ENCODE peak calls at places on chromosomes 6 and 20, in ten cellular contexts. One of them, this sample, is unnamed.

GRCh38 chr6:136773473-136773796 is 18.8 kb downstream of the MAP3K5 start:
- DNase-seq in suprapubic skin: no peak
- DNase-seq in heart left ventricle: no peak
- DNase-seq in HL-60: no peak
- DNase-seq in left ventricle myocardium inferior: no peak
- DNase-seq in AG04450: no peak
- DNase-seq in GM12864: no peak
- DNase-seq in cardiac fibroblast: no peak
- DNase-seq in HFF-Myc: no peak
- DNase-seq in endothelial cell of umbilical vein: no peak
- DNase-seq in this sample: no peak

GRCh38 chr6:166046232-166046631 is 121.4 kb downstream of the TBXT start:
- DNase-seq in suprapubic skin: no peak
- DNase-seq in heart left ventricle: no peak
- DNase-seq in HL-60: no peak
- DNase-seq in left ventricle myocardium inferior: no peak
- DNase-seq in AG04450: peak; percentile 95
- DNase-seq in GM12864: no peak
- DNase-seq in cardiac fibroblast: peak; percentile 81
- DNase-seq in HFF-Myc: no peak
- DNase-seq in endothelial cell of umbilical vein: peak; percentile 21
- DNase-seq in this sample: no peak

GRCh38 chr6:132967871-132968270 is 153.5 kb downstream of the RPS12 start:
- DNase-seq in suprapubic skin: no peak
- DNase-seq in heart left ventricle: no peak
- DNase-seq in HL-60: no peak
- DNase-seq in left ventricle myocardium inferior: no peak
- DNase-seq in AG04450: no peak
- DNase-seq in GM12864: no peak
- DNase-seq in cardiac fibroblast: no peak
- DNase-seq in HFF-Myc: no peak
- DNase-seq in endothelial cell of umbilical vein: no peak
- DNase-seq in this sample: no peak

GRCh38 chr6:64504509-64504908 is 868.9 kb downstream of the PHF3 start:
- DNase-seq in suprapubic skin: no peak
- DNase-seq in heart left ventricle: no peak
- DNase-seq in HL-60: no peak
- DNase-seq in left ventricle myocardium inferior: no peak
- DNase-seq in AG04450: no peak
- DNase-seq in GM12864: no peak
- DNase-seq in cardiac fibroblast: peak; percentile 25
- DNase-seq in HFF-Myc: no peak
- DNase-seq in endothelial cell of umbilical vein: peak; percentile 47
- DNase-seq in this sample: no peak

GRCh38 chr6:115365783-115366182 is 694.9 kb downstream of the FRK start:
- DNase-seq in suprapubic skin: no peak
- DNase-seq in heart left ventricle: no peak
- DNase-seq in HL-60: no peak
- DNase-seq in left ventricle myocardium inferior: no peak
- DNase-seq in AG04450: no peak
- DNase-seq in GM12864: no peak
- DNase-seq in cardiac fibroblast: no peak
- DNase-seq in HFF-Myc: no peak
- DNase-seq in endothelial cell of umbilical vein: no peak
- DNase-seq in this sample: no peak

GRCh38 chr20:49833483-49833882 is 20.9 kb downstream of the SLC9A8 start:
- DNase-seq in suprapubic skin: no peak
- DNase-seq in heart left ventricle: no peak
- DNase-seq in HL-60: no peak
- DNase-seq in left ventricle myocardium inferior: no peak
- DNase-seq in AG04450: no peak
- DNase-seq in GM12864: no peak
- DNase-seq in cardiac fibroblast: no peak
- DNase-seq in HFF-Myc: no peak
- DNase-seq in endothelial cell of umbilical vein: no peak
- DNase-seq in this sample: no peak

GRCh38 chr20:35768731-35769664 is 2.8 kb upstream of the PHF20 start:
- DNase-seq in suprapubic skin: peak; percentile 99
- DNase-seq in heart left ventricle: peak; percentile 92
- DNase-seq in HL-60: peak; percentile 67
- DNase-seq in left ventricle myocardium inferior: peak; percentile 96
- DNase-seq in AG04450: peak; percentile 94
- DNase-seq in GM12864: peak; percentile 40
- DNase-seq in cardiac fibroblast: peak; percentile 99
- DNase-seq in HFF-Myc: peak; percentile 84
- DNase-seq in endothelial cell of umbilical vein: peak; percentile 97
- DNase-seq in this sample: peak; percentile 100

GRCh38 chr6:105714846-105715245 is 312.0 kb upstream of the PREP start:
- DNase-seq in suprapubic skin: no peak
- DNase-seq in heart left ventricle: no peak
- DNase-seq in HL-60: no peak
- DNase-seq in left ventricle myocardium inferior: no peak
- DNase-seq in AG04450: no peak
- DNase-seq in GM12864: no peak
- DNase-seq in cardiac fibroblast: no peak
- DNase-seq in HFF-Myc: no peak
- DNase-seq in endothelial cell of umbilical vein: no peak
- DNase-seq in this sample: no peak

GRCh38 chr20:61569836-61570235 is 317.8 kb downstream of the CDH4 start:
- DNase-seq in suprapubic skin: no peak
- DNase-seq in heart left ventricle: no peak
- DNase-seq in HL-60: no peak
- DNase-seq in left ventricle myocardium inferior: no peak
- DNase-seq in AG04450: no peak
- DNase-seq in GM12864: no peak
- DNase-seq in cardiac fibroblast: no peak
- DNase-seq in HFF-Myc: no peak
- DNase-seq in endothelial cell of umbilical vein: no peak
- DNase-seq in this sample: no peak

GRCh38 chr6:38188677-38189335 is 369.3 kb downstream of the ZFAND3 start:
- DNase-seq in suprapubic skin: no peak
- DNase-seq in heart left ventricle: no peak
- DNase-seq in HL-60: no peak
- DNase-seq in left ventricle myocardium inferior: no peak
- DNase-seq in AG04450: no peak
- DNase-seq in GM12864: no peak
- DNase-seq in cardiac fibroblast: no peak
- DNase-seq in HFF-Myc: no peak
- DNase-seq in endothelial cell of umbilical vein: no peak
- DNase-seq in this sample: no peak

GRCh38 chr6:167827588-167828324 is 1.0 kb downstream of the AFDN start:
- DNase-seq in suprapubic skin: peak; percentile 74
- DNase-seq in heart left ventricle: peak; percentile 53
- DNase-seq in HL-60: no peak
- DNase-seq in left ventricle myocardium inferior: peak; percentile 44
- DNase-seq in AG04450: no peak
- DNase-seq in GM12864: no peak
- DNase-seq in cardiac fibroblast: peak; percentile 58
- DNase-seq in HFF-Myc: no peak
- DNase-seq in endothelial cell of umbilical vein: peak; percentile 67
- DNase-seq in this sample: no peak

GRCh38 chr6:167825759-167826229 is 917 bp upstream of the AFDN start:
- DNase-seq in suprapubic skin: peak; percentile 77
- DNase-seq in heart left ventricle: peak; percentile 26
- DNase-seq in HL-60: no peak
- DNase-seq in left ventricle myocardium inferior: peak; percentile 47
- DNase-seq in AG04450: no peak
- DNase-seq in GM12864: no peak
- DNase-seq in cardiac fibroblast: no peak
- DNase-seq in HFF-Myc: no peak
- DNase-seq in endothelial cell of umbilical vein: no peak
- DNase-seq in this sample: no peak

GRCh38 chr6:167827062-167827587 is 414 bp downstream of the AFDN start:
- DNase-seq in suprapubic skin: peak; percentile 71
- DNase-seq in heart left ventricle: peak; percentile 24
- DNase-seq in HL-60: no peak
- DNase-seq in left ventricle myocardium inferior: peak; percentile 42
- DNase-seq in AG04450: no peak
- DNase-seq in GM12864: no peak
- DNase-seq in cardiac fibroblast: no peak
- DNase-seq in HFF-Myc: no peak
- DNase-seq in endothelial cell of umbilical vein: no peak
- DNase-seq in this sample: no peak

GRCh38 chr6:167825059-167825758 is 1.5 kb upstream of the AFDN start:
- DNase-seq in suprapubic skin: no peak
- DNase-seq in heart left ventricle: no peak
- DNase-seq in HL-60: no peak
- DNase-seq in left ventricle myocardium inferior: no peak
- DNase-seq in AG04450: no peak
- DNase-seq in GM12864: no peak
- DNase-seq in cardiac fibroblast: peak; percentile 51
- DNase-seq in HFF-Myc: no peak
- DNase-seq in endothelial cell of umbilical vein: no peak
- DNase-seq in this sample: no peak

DNA sequence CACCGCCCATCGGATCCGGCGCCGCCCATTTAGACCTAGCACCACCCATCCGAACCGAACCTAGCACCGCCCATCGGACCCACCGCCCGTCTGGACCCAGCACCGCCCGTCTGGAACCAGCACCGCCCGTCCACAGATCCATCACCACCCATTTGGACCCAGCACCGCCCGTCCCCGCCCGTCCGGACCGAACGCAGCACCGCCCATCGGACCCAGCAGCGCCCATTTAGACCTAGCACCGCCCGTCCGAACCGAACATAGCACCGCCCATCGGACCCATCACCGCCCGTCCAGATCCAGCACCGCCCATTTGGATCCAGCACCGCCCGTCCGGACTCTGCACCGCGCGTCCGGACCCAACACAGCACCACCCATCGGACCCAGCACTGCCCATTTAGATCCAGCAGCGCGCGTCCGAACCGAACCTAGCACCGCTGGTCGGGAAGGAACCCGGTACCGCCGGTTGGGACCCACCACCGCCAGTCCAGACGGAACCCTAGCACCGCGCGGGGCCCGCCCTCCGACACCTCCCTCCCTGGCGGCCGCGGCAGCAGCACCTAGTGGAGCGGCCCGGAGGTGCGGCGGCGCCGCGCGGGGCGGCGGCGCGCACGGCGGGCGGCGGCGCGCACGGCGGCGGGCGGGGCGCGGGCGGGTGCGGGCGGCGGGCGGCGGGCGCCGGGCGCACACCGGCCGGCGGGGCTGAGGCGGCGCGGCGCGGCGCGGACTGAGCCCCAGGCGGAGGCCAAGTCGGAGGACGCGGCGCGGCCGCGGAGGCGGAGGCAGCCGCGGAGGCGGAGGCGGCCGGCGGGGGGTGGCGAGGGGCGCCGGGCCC is at the start of gene AFDN:
- DNase-seq in suprapubic skin: peak; percentile 91
- DNase-seq in heart left ventricle: peak; percentile 78
- DNase-seq in HL-60: no peak
- DNase-seq in left ventricle myocardium inferior: peak; percentile 78
- DNase-seq in AG04450: no peak
- DNase-seq in GM12864: no peak
- DNase-seq in cardiac fibroblast: peak; percentile 65
- DNase-seq in HFF-Myc: no peak
- DNase-seq in endothelial cell of umbilical vein: no peak
- DNase-seq in this sample: peak; percentile 36
- TF ChIP-seq CTCF in suprapubic skin: peak; percentile 41
- TF ChIP-seq CTCF in heart left ventricle: peak; percentile 38
- TF ChIP-seq CTCF in HL-60: no peak
- TF ChIP-seq CTCF in left ventricle myocardium inferior: peak; percentile 59
- TF ChIP-seq CTCF in AG04450: peak; percentile 37
- TF ChIP-seq CTCF in GM12864: peak; percentile 54
- TF ChIP-seq CTCF in cardiac fibroblast: peak; percentile 38
- TF ChIP-seq CTCF in HFF-Myc: no peak
- TF ChIP-seq CTCF in endothelial cell of umbilical vein: peak; percentile 49
- TF ChIP-seq CTCF in this sample: no peak

GRCh38 chr6:24492475-24492874 is 2.3 kb upstream of the ALDH5A1 start:
- DNase-seq in suprapubic skin: no peak
- DNase-seq in heart left ventricle: no peak
- DNase-seq in HL-60: no peak
- DNase-seq in left ventricle myocardium inferior: no peak
- DNase-seq in AG04450: no peak
- DNase-seq in GM12864: no peak
- DNase-seq in cardiac fibroblast: peak; percentile 21
- DNase-seq in HFF-Myc: no peak
- DNase-seq in endothelial cell of umbilical vein: peak; percentile 6
- DNase-seq in this sample: no peak
- TF ChIP-seq CTCF in suprapubic skin: no peak
- TF ChIP-seq CTCF in heart left ventricle: no peak
- TF ChIP-seq CTCF in HL-60: no peak
- TF ChIP-seq CTCF in left ventricle myocardium inferior: no peak
- TF ChIP-seq CTCF in AG04450: peak; percentile 35
- TF ChIP-seq CTCF in GM12864: peak; percentile 27
- TF ChIP-seq CTCF in cardiac fibroblast: peak; percentile 23
- TF ChIP-seq CTCF in HFF-Myc: peak; percentile 40
- TF ChIP-seq CTCF in endothelial cell of umbilical vein: peak; percentile 42
- TF ChIP-seq CTCF in this sample: no peak

GRCh38 chr20:43514062-43514971 is 6.8 kb downstream of the L3MBTL1 start:
- DNase-seq in suprapubic skin: peak; percentile 97
- DNase-seq in heart left ventricle: peak; percentile 97
- DNase-seq in HL-60: peak; percentile 95
- DNase-seq in left ventricle myocardium inferior: peak; percentile 95
- DNase-seq in AG04450: peak; percentile 97
- DNase-seq in GM12864: peak; percentile 94
- DNase-seq in cardiac fibroblast: peak; percentile 99
- DNase-seq in HFF-Myc: peak; percentile 87
- DNase-seq in endothelial cell of umbilical vein: peak; percentile 98
- DNase-seq in this sample: peak; percentile 91
- TF ChIP-seq CTCF in suprapubic skin: peak; percentile 6
- TF ChIP-seq CTCF in heart left ventricle: peak; percentile 13
- TF ChIP-seq CTCF in HL-60: peak; percentile 17
- TF ChIP-seq CTCF in left ventricle myocardium inferior: peak; percentile 43
- TF ChIP-seq CTCF in AG04450: peak; percentile 40
- TF ChIP-seq CTCF in GM12864: peak; percentile 35
- TF ChIP-seq CTCF in cardiac fibroblast: peak; percentile 28
- TF ChIP-seq CTCF in HFF-Myc: peak; percentile 38
- TF ChIP-seq CTCF in endothelial cell of umbilical vein: peak; percentile 55
- TF ChIP-seq CTCF in this sample: no peak

DNA sequence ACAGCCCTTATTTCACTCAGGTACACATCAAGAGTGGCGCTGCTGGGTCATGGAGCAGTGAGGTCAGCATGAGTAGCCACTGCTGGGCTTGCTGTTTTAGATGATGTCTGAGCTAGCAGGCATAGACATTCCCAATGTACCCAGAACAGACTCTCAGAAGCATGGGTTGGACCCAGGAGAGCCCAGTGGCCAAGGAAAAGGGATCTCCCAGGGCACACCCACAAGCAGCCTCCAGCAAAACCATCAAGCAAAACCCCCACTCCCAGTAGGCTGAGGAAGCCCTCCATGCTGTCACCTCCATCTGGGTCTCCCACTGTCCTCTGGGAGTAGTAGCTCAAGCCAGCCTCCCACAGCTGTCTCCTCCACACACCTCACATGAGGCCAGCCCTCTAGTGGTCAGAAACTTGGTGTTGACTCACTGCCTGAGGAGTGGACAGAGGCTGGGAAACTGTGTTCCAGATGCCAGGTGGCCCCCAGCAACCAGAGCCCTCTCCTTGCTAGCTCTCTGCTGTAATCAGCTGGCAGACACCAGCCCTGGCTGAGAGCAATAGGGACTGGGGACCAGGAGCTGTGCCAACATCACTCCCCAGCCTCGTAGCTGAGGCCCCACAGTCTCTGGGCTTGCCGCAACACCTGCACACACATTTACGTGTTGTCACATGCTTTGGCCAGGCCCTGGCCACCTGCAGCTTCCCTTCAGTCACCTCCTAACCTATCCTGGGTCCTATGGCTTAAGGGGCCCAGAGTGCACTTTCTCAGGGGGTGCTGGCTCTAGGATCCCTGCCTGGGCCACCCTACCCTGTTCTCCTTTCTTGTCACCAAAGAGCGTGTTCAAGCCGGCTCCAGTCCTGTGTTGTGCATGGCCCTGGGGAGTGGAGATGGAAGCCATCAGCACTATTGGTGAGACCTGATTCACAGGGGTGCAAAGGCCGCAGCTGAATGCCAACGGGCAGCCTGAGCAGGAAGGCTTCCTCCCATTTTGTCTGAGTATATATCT is 1.9 kb upstream of the AP5S1 start:
- DNase-seq in suprapubic skin: no peak
- DNase-seq in heart left ventricle: peak; percentile 67
- DNase-seq in HL-60: peak; percentile 73
- DNase-seq in left ventricle myocardium inferior: peak; percentile 61
- DNase-seq in AG04450: peak; percentile 77
- DNase-seq in GM12864: no peak
- DNase-seq in cardiac fibroblast: peak; percentile 86
- DNase-seq in HFF-Myc: peak; percentile 85
- DNase-seq in endothelial cell of umbilical vein: peak; percentile 69
- DNase-seq in this sample: no peak
- TF ChIP-seq CTCF in suprapubic skin: peak; percentile 42
- TF ChIP-seq CTCF in heart left ventricle: peak; percentile 58
- TF ChIP-seq CTCF in HL-60: peak; percentile 50
- TF ChIP-seq CTCF in left ventricle myocardium inferior: peak; percentile 76
- TF ChIP-seq CTCF in AG04450: peak; percentile 78
- TF ChIP-seq CTCF in GM12864: peak; percentile 66
- TF ChIP-seq CTCF in cardiac fibroblast: peak; percentile 81
- TF ChIP-seq CTCF in HFF-Myc: peak; percentile 79
- TF ChIP-seq CTCF in endothelial cell of umbilical vein: peak; percentile 80
- TF ChIP-seq CTCF in this sample: no peak

This sample was measured in omental fat pad.